ENCODE peak calls at places on chromosomes 6 and 20, in ten cellular contexts. D is heart left ventricle; L is neural progenitor cell; U is cardiac muscle cell; O is tibial artery; G is upper lobe of right lung; Y is HCT116; X is heart right ventricle; A is endothelial cell of umbilical vein; S is CD8-positive, alpha-beta T cell. H is an unnamed sample.

GRCh38 chr6:7701212-7701834 is 24.6 kb upstream of the BMP6 start:
- DNase-seq in A (no peak), G (no peak), U (peak; percentile 13), Y (no peak), L (no peak), D (no peak), X (no peak), S (no peak), O (no peak), H (no peak)

GRCh38 chr6:131136021-131136847 is 967 bp downstream of the AKAP7 start:
- DNase-seq in O (no peak), G (no peak), S (no peak), A (peak; percentile 60), Y (no peak), L (no peak), D (no peak), U (peak; percentile 74), X (peak; percentile 26), H (no peak)

GRCh38 chr6:80608881-80609280 is 502.4 kb downstream of the BCKDHB start:
- DNase-seq in X (no peak), S (no peak), G (no peak), A (no peak), L (no peak), Y (no peak), U (peak; percentile 18), D (no peak), O (no peak), H (no peak)

GRCh38 chr20:10972219-10972860 is 298.5 kb upstream of the JAG1 start:
- DNase-seq in A (no peak), S (no peak), D (no peak), X (no peak), U (no peak), O (no peak), G (no peak), Y (no peak), L (no peak), H (no peak)

GRCh38 chr20:20710847-20711315 is 1.6 kb downstream of the RALGAPA2 start:
- DNase-seq in X (no peak), S (no peak), G (no peak), D (no peak), Y (no peak), O (no peak), A (peak; percentile 34), L (no peak), U (no peak), H (no peak)

GRCh38 chr20:49853640-49854039 is 41.0 kb downstream of the SLC9A8 start:
- DNase-seq in X (no peak), G (no peak), O (peak; percentile 82), S (no peak), L (no peak), D (no peak), Y (no peak), U (peak; percentile 63), A (peak; percentile 61), H (no peak)

GRCh38 chr6:53496797-53497196 is 48.1 kb downstream of the GCLC start:
- DNase-seq in L (no peak), U (peak; percentile 79), A (no peak), O (no peak), Y (no peak), D (no peak), S (no peak), G (no peak), X (no peak), H (no peak)

GRCh38 chr6:9140861-9141534 is 705.7 kb upstream of the SLC35B3 start:
- DNase-seq in G (no peak), Y (no peak), D (no peak), X (no peak), S (no peak), O (no peak), A (no peak), U (no peak), L (no peak), H (no peak)

GRCh38 chr6:24766685-24767462 is 7.9 kb upstream of the GMNN start:
- DNase-seq in Y (no peak), L (no peak), X (no peak), O (no peak), U (peak; percentile 56), G (no peak), A (peak; percentile 44), D (no peak), S (no peak), H (no peak)

GRCh38 chr6:63807056-63807455 is 171.5 kb downstream of the PHF3 start:
- DNase-seq in D (no peak), A (no peak), O (no peak), S (no peak), X (no peak), G (no peak), L (no peak), U (no peak), Y (no peak), H (no peak)

GRCh38 chr20:8255945-8256632 is 124.0 kb downstream of the PLCB1 start:
- DNase-seq in A (no peak), D (no peak), G (no peak), S (no peak), L (peak; percentile 6), U (no peak), O (no peak), Y (no peak), X (no peak), H (no peak)

GRCh38 chr6:137000825-137001224 is 43.9 kb downstream of the IL20RA start:
- DNase-seq in L (no peak), X (no peak), G (no peak), D (no peak), Y (peak; percentile 27), O (no peak), U (no peak), A (no peak), S (no peak), H (no peak)

GRCh38 chr6:30556714-30556963 is 350 bp upstream of the GNL1 start:
- DNase-seq in X (peak; percentile 92), Y (peak; percentile 91), D (peak; percentile 89), O (no peak), U (peak; percentile 91), A (no peak), S (peak; percentile 91), G (no peak), L (peak; percentile 95), H (no peak)

GRCh38 chr20:63370623-63371176 is 9.6 kb upstream of the CHRNA4 start:
- DNase-seq in G (no peak), L (no peak), O (no peak), U (no peak), A (no peak), X (peak; percentile 35), D (no peak), Y (no peak), S (no peak), H (no peak)

GRCh38 chr6:145673504-145673903 is 61.8 kb downstream of the EPM2A start:
- DNase-seq in D (no peak), S (no peak), Y (no peak), G (no peak), A (no peak), O (no peak), U (no peak), L (no peak), X (no peak), H (no peak)

GRCh38 chr20:9928955-9929354 is 90.1 kb upstream of the PAK5 start:
- DNase-seq in A (no peak), U (no peak), G (no peak), L (no peak), Y (no peak), D (no peak), S (no peak), O (no peak), X (no peak), H (no peak)

DNA sequence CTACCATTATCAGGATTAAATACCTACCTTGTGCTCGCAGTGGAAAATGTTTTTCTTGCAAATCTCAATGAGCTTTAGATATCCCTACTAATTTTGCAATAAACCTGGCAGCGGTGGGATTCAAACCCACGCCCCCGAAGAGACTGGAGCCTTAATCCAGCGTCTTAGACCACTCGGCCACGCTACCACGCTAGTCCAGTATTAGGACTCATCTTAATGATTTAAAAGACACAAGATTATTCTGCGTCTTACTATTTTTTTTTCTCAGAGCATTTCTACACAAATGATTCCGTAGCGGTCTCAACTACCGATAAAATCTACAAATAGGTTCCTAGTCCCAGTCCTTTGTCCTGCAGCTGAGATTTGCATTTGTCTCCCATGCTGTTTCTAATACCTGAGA is 35.2 kb upstream of the ZSCAN23 start:
- DNase-seq in X (no peak), D (no peak), S (no peak), U (no peak), A (no peak), G (no peak), Y (no peak), L (no peak), O (no peak), H (no peak)
- H3K27me3 ChIP-seq in X (peaks cover 69% of the 10 kb centered on the region), D (peaks cover 11% of the 10 kb centered on the region), S (no peaks in the 10 kb centered on the region), U (peaks cover 31% of the 10 kb centered on the region), A (peaks cover 27% of the 10 kb centered on the region), G (peaks cover 29% of the 10 kb centered on the region), Y (no peaks in the 10 kb centered on the region), L (peaks cover 61% of the 10 kb centered on the region), O (peaks cover 14% of the 10 kb centered on the region), H (no peaks in the 10 kb centered on the region)

GRCh38 chr20:58774214-58774613 is 76.5 kb downstream of the GNAS-AS1 start:
- DNase-seq in D (no peak), G (peak; percentile 19), X (no peak), L (no peak), Y (no peak), O (no peak), U (no peak), A (no peak), S (no peak), H (no peak)
- H3K27me3 ChIP-seq in D (peaks cover 5% of the 10 kb centered on the region), G (peaks cover 27% of the 10 kb centered on the region), X (peaks cover 34% of the 10 kb centered on the region), L (peaks cover 5% of the 10 kb centered on the region), Y (peaks cover 54% of the 10 kb centered on the region), O (peaks cover 14% of the 10 kb centered on the region), U (peaks cover 12% of the 10 kb centered on the region), A (no peaks in the 10 kb centered on the region), S (peaks cover 5% of the 10 kb centered on the region), H (no peaks in the 10 kb centered on the region)

GRCh38 chr6:83854766-83855165 is 1.6 kb downstream of the RIPPLY2 start:
- DNase-seq in S (no peak), A (no peak), U (no peak), D (no peak), X (no peak), Y (no peak), G (no peak), L (no peak), O (no peak), H (no peak)
- H3K27me3 ChIP-seq in S (peaks cover 6% of the 10 kb centered on the region), A (peaks cover 21% of the 10 kb centered on the region), U (peaks cover 39% of the 10 kb centered on the region), D (peaks cover 27% of the 10 kb centered on the region), X (peaks cover 55% of the 10 kb centered on the region), Y (no peaks in the 10 kb centered on the region), G (peaks cover 58% of the 10 kb centered on the region), L (peaks cover 90% of the 10 kb centered on the region), O (no peaks in the 10 kb centered on the region), H (no peaks in the 10 kb centered on the region)

DNA sequence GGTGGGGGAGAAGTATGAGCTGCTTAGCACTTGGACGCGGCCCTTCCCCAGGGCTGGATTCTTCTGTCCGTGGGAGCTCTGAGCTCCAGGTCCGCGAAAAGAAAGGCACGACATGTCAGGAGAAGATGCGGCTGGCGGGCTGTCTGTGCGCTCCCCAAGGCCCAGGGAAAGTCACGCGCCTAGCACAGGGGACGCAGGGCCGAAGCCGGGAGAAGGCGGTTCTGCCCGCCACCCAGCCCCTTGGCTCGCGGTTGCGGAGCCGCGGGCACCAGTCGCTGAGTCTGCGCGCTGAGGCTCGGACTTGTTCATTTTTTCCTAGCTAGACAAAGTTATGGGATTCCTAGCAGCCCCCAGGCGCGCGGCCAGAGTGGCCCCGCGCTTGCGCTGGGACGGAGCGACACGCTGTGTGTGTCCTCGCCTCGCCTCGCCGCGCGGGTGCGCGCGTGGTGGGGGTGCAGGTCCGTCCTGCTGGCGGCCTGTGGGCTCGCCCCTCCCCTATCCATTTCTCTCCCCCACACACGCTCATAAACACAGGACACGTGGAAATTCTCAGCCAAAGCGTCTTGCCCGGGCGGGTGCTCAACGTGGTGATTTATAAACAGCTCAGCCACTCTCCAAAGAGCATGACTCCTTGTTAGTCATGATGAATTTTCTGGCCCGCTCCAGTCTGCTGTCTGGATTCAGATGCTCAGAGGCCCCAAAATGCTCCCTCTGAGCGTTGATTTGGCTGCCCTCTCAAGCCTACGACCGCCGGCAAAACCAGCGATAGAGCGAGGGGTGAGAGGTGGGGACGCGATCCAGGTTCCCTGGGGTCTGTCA is 1.9 kb upstream of the POU3F2 start:
- DNase-seq in U (peak; percentile 41), O (peak; percentile 65), A (no peak), D (no peak), L (peak; percentile 58), G (no peak), S (no peak), Y (no peak), X (no peak), H (no peak)
- H3K27me3 ChIP-seq in U (peaks cover 92% of the 10 kb centered on the region), O (peaks cover 77% of the 10 kb centered on the region), A (peaks cover 82% of the 10 kb centered on the region), D (peaks cover 100% of the 10 kb centered on the region), L (peaks cover 91% of the 10 kb centered on the region), G (peaks cover 80% of the 10 kb centered on the region), S (peaks cover 51% of the 10 kb centered on the region), Y (peaks cover 8% of the 10 kb centered on the region), X (peaks cover 100% of the 10 kb centered on the region), H (no peaks in the 10 kb centered on the region)